ENCODE peak calls at places on chromosomes 12 and 14, in four cellular contexts. One of them, this sample, is unnamed.

GRCh38 chr14:102592969-102593840 is 756 bp downstream of the RCOR1 start:
- DNase-seq in IMR-90: peak; percentile 26
- DNase-seq in colonic mucosa: peak; percentile 41
- DNase-seq in lower lobe of right lung: peak; percentile 72
- DNase-seq in this sample: peak; percentile 54

GRCh38 chr12:118136559-118137003 is 657 bp downstream of the PEBP1 start:
- DNase-seq in IMR-90: peak; percentile 36
- DNase-seq in colonic mucosa: peak; percentile 72
- DNase-seq in lower lobe of right lung: peak; percentile 84
- DNase-seq in this sample: peak; percentile 75

GRCh38 chr12:111180830-111181726 is 187.8 kb downstream of the PHETA1 start:
- DNase-seq in IMR-90: peak; percentile 4
- DNase-seq in colonic mucosa: peak; percentile 35
- DNase-seq in lower lobe of right lung: peak; percentile 70
- DNase-seq in this sample: peak; percentile 34

GRCh38 chr12:87939182-87939581 is 90.0 kb downstream of the C12orf50 start:
- DNase-seq in IMR-90: no peak
- DNase-seq in colonic mucosa: no peak
- DNase-seq in lower lobe of right lung: no peak
- DNase-seq in this sample: no peak

GRCh38 chr12:50221228-50222008 is 54.2 kb upstream of the CERS5 start:
- DNase-seq in IMR-90: peak; percentile 91
- DNase-seq in colonic mucosa: no peak
- DNase-seq in lower lobe of right lung: no peak
- DNase-seq in this sample: no peak

GRCh38 chr14:99055816-99056215 is 216.2 kb downstream of the BCL11B start:
- DNase-seq in IMR-90: no peak
- DNase-seq in colonic mucosa: no peak
- DNase-seq in lower lobe of right lung: no peak
- DNase-seq in this sample: no peak

GRCh38 chr12:29054790-29055663 is 94.1 kb upstream of the FAR2 start:
- DNase-seq in IMR-90: no peak
- DNase-seq in colonic mucosa: no peak
- DNase-seq in lower lobe of right lung: no peak
- DNase-seq in this sample: no peak

GRCh38 chr14:67133595-67134441 is 55.4 kb upstream of the GARIN2 start:
- DNase-seq in IMR-90: peak; percentile 14
- DNase-seq in colonic mucosa: no peak
- DNase-seq in lower lobe of right lung: no peak
- DNase-seq in this sample: no peak

GRCh38 chr12:1915082-1915968 is 3.1 kb downstream of the CACNA2D4 start:
- DNase-seq in IMR-90: no peak
- DNase-seq in colonic mucosa: peak; percentile 13
- DNase-seq in lower lobe of right lung: peak; percentile 37
- DNase-seq in this sample: no peak

GRCh38 chr14:85131523-85131922 is 398.4 kb upstream of the FLRT2 start:
- DNase-seq in IMR-90: no peak
- DNase-seq in colonic mucosa: no peak
- DNase-seq in lower lobe of right lung: no peak
- DNase-seq in this sample: no peak

GRCh38 chr12:11578461-11578993 is 70.9 kb upstream of the ETV6 start:
- DNase-seq in IMR-90: no peak
- DNase-seq in colonic mucosa: no peak
- DNase-seq in lower lobe of right lung: no peak
- DNase-seq in this sample: no peak

This sample was measured in left colon.